ENCODE peak calls at places on chromosomes 13 and 19, in five cellular contexts. W is mesenteric fat pad, P is bronchial epithelial cell, X is small intestine, I is skeletal muscle cell. H is an unnamed sample.

GRCh38 chr19:20276011-20276738 is 109.2 kb downstream of the ZNF486 start:
- DNase-seq in X (no peak), W (no peak), P (no peak), I (no peak), H (no peak)

GRCh38 chr19:343451-343931 is 1.1 kb downstream of the MIER2 start:
- DNase-seq in W (no peak), P (peak), X (no peak), I (no peak), H (peak)

GRCh38 chr19:31256601-31256990 is 92.6 kb downstream of the TSHZ3 start:
- DNase-seq in X (no peak), P (peak), I (no peak), W (no peak), H (no peak)

GRCh38 chr13:94195715-94196114 is 283.8 kb downstream of the DCT start:
- DNase-seq in X (no peak), W (no peak), P (peak), I (peak), H (no peak)

GRCh38 chr19:38039966-38040365 is 133.0 kb downstream of the SIPA1L3 start:
- DNase-seq in I (peak), P (peak), W (no peak), X (no peak), H (no peak)

GRCh38 chr13:46903748-46904147 is 6.9 kb upstream of the HTR2A start:
- DNase-seq in I (no peak), X (no peak), W (no peak), P (no peak), H (no peak)

GRCh38 chr19:16470911-16471811 is 609 bp downstream of the EPS15L1 start:
- DNase-seq in X (peak), I (peak), P (peak), W (no peak), H (peak)

GRCh38 chr19:16096281-16096855 is 15.3 kb upstream of the RAB8A start:
- DNase-seq in P (no peak), X (no peak), I (no peak), W (no peak), H (no peak)